ENCODE peak calls at places on chromosomes 2 and 18, in ten cellular contexts. One of them, this sample, is unnamed. For H3K27me3, the result is how much of the 10 kb centered on the place peaks cover.

GRCh38 chr2:193024791-193025190 is 830.1 kb upstream of the TMEFF2 start:
- DNase-seq in heart left ventricle: no peak
- DNase-seq in uterus: no peak
- DNase-seq in thyroid gland: no peak
- DNase-seq in HepG2: no peak
- DNase-seq in IMR-90: no peak
- DNase-seq in endothelial cell of umbilical vein: no peak
- DNase-seq in right lobe of liver: no peak
- DNase-seq in transverse colon: no peak
- DNase-seq in HCT116: no peak
- DNase-seq in this sample: no peak

GRCh38 chr2:215421859-215422461 is 13.9 kb downstream of the FN1 start:
- DNase-seq in right lobe of liver: no peak
- DNase-seq in heart left ventricle: no peak
- DNase-seq in transverse colon: no peak
- DNase-seq in uterus: no peak
- DNase-seq in IMR-90: no peak
- DNase-seq in endothelial cell of umbilical vein: peak
- DNase-seq in thyroid gland: no peak
- DNase-seq in HCT116: no peak
- DNase-seq in HepG2: no peak
- DNase-seq in this sample: no peak

GRCh38 chr18:10123006-10123950 is 209.5 kb downstream of the VAPA start:
- DNase-seq in uterus: no peak
- DNase-seq in thyroid gland: no peak
- DNase-seq in HCT116: no peak
- DNase-seq in right lobe of liver: no peak
- DNase-seq in IMR-90: no peak
- DNase-seq in heart left ventricle: no peak
- DNase-seq in endothelial cell of umbilical vein: no peak
- DNase-seq in HepG2: no peak
- DNase-seq in transverse colon: no peak
- DNase-seq in this sample: no peak

GRCh38 chr2:172888704-172889103 is 153.1 kb downstream of the RAPGEF4 start:
- DNase-seq in HepG2: no peak
- DNase-seq in thyroid gland: no peak
- DNase-seq in IMR-90: no peak
- DNase-seq in heart left ventricle: no peak
- DNase-seq in right lobe of liver: no peak
- DNase-seq in HCT116: no peak
- DNase-seq in transverse colon: no peak
- DNase-seq in uterus: no peak
- DNase-seq in endothelial cell of umbilical vein: no peak
- DNase-seq in this sample: no peak

GRCh38 chr2:212528106-212528856 is 10.3 kb downstream of the ERBB4 start:
- DNase-seq in transverse colon: no peak
- DNase-seq in HepG2: no peak
- DNase-seq in IMR-90: no peak
- DNase-seq in endothelial cell of umbilical vein: no peak
- DNase-seq in uterus: no peak
- DNase-seq in right lobe of liver: no peak
- DNase-seq in thyroid gland: peak
- DNase-seq in heart left ventricle: peak
- DNase-seq in HCT116: no peak
- DNase-seq in this sample: no peak

GRCh38 chr18:33440011-33440383 is 524 bp downstream of the CCDC178 start:
- DNase-seq in thyroid gland: peak
- DNase-seq in heart left ventricle: peak
- DNase-seq in HCT116: no peak
- DNase-seq in transverse colon: peak
- DNase-seq in uterus: peak
- DNase-seq in right lobe of liver: peak
- DNase-seq in endothelial cell of umbilical vein: peak
- DNase-seq in HepG2: no peak
- DNase-seq in IMR-90: peak
- DNase-seq in this sample: peak

GRCh38 chr2:204195498-204195897 is 258.9 kb downstream of the ICOS start:
- DNase-seq in thyroid gland: no peak
- DNase-seq in IMR-90: no peak
- DNase-seq in HCT116: no peak
- DNase-seq in endothelial cell of umbilical vein: no peak
- DNase-seq in HepG2: no peak
- DNase-seq in right lobe of liver: no peak
- DNase-seq in transverse colon: no peak
- DNase-seq in uterus: no peak
- DNase-seq in heart left ventricle: no peak
- DNase-seq in this sample: no peak

GRCh38 chr2:136135924-136136906 is 18.3 kb upstream of the CXCR4 start:
- DNase-seq in HepG2: no peak
- DNase-seq in HCT116: no peak
- DNase-seq in transverse colon: peak
- DNase-seq in right lobe of liver: no peak
- DNase-seq in thyroid gland: peak
- DNase-seq in IMR-90: no peak
- DNase-seq in uterus: no peak
- DNase-seq in heart left ventricle: no peak
- DNase-seq in endothelial cell of umbilical vein: no peak
- DNase-seq in this sample: no peak

GRCh38 chr2:122680662-122681061 is 925.2 kb downstream of the TSN start:
- DNase-seq in HCT116: no peak
- DNase-seq in IMR-90: no peak
- DNase-seq in heart left ventricle: no peak
- DNase-seq in endothelial cell of umbilical vein: no peak
- DNase-seq in uterus: no peak
- DNase-seq in HepG2: no peak
- DNase-seq in right lobe of liver: no peak
- DNase-seq in transverse colon: no peak
- DNase-seq in thyroid gland: no peak
- DNase-seq in this sample: no peak

GRCh38 chr2:122681626-122682025 is 926.2 kb downstream of the TSN start:
- DNase-seq in right lobe of liver: no peak
- DNase-seq in endothelial cell of umbilical vein: no peak
- DNase-seq in heart left ventricle: no peak
- DNase-seq in IMR-90: no peak
- DNase-seq in thyroid gland: no peak
- DNase-seq in uterus: no peak
- DNase-seq in transverse colon: no peak
- DNase-seq in HCT116: no peak
- DNase-seq in HepG2: no peak
- DNase-seq in this sample: no peak

DNA sequence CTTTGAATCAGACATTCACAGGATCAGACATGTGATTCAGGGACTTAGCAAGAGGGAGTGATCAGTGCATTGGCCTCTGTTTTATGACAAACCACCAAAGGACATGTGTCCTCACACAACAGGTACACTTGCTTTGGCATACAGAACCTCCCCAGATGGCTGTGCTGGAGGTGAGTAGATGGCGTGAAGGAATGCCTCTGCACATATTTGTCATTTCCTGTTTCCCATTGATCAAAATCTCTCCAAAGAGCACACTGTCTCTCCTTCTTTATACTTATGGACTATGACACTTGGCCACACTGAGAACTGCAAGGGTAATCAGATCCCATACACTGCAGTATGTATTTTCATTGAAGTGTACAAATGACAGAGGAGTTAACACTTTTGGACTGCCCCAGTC is 927.6 kb downstream of the TSN start:
- DNase-seq in HCT116: no peak
- DNase-seq in transverse colon: no peak
- DNase-seq in right lobe of liver: no peak
- DNase-seq in thyroid gland: no peak
- DNase-seq in endothelial cell of umbilical vein: no peak
- DNase-seq in heart left ventricle: no peak
- DNase-seq in IMR-90: no peak
- DNase-seq in uterus: no peak
- DNase-seq in HepG2: no peak
- DNase-seq in this sample: no peak
- H3K27me3 ChIP-seq in HCT116: under half
- H3K27me3 ChIP-seq in transverse colon: under half
- H3K27me3 ChIP-seq in right lobe of liver: under half
- H3K27me3 ChIP-seq in thyroid gland: under half
- H3K27me3 ChIP-seq in endothelial cell of umbilical vein: under half
- H3K27me3 ChIP-seq in heart left ventricle: under half
- H3K27me3 ChIP-seq in IMR-90: under half
- H3K27me3 ChIP-seq in uterus: under half
- H3K27me3 ChIP-seq in HepG2: under half
- H3K27me3 ChIP-seq in this sample: under half

GRCh38 chr2:121287956-121288355 is 3.0 kb upstream of the TFCP2L1 start:
- DNase-seq in HepG2: no peak
- DNase-seq in endothelial cell of umbilical vein: no peak
- DNase-seq in IMR-90: no peak
- DNase-seq in heart left ventricle: no peak
- DNase-seq in uterus: no peak
- DNase-seq in right lobe of liver: no peak
- DNase-seq in HCT116: no peak
- DNase-seq in thyroid gland: no peak
- DNase-seq in transverse colon: no peak
- DNase-seq in this sample: no peak

GRCh38 chr2:121291251-121291580 is 6.2 kb upstream of the TFCP2L1 start:
- DNase-seq in heart left ventricle: no peak
- DNase-seq in IMR-90: no peak
- DNase-seq in thyroid gland: no peak
- DNase-seq in right lobe of liver: no peak
- DNase-seq in HCT116: no peak
- DNase-seq in endothelial cell of umbilical vein: no peak
- DNase-seq in transverse colon: no peak
- DNase-seq in HepG2: no peak
- DNase-seq in uterus: no peak
- DNase-seq in this sample: no peak

GRCh38 chr2:121287146-121287798 is 2.3 kb upstream of the TFCP2L1 start:
- DNase-seq in uterus: no peak
- DNase-seq in transverse colon: no peak
- DNase-seq in endothelial cell of umbilical vein: no peak
- DNase-seq in thyroid gland: no peak
- DNase-seq in HCT116: no peak
- DNase-seq in IMR-90: no peak
- DNase-seq in heart left ventricle: no peak
- DNase-seq in right lobe of liver: no peak
- DNase-seq in HepG2: no peak
- DNase-seq in this sample: no peak

GRCh38 chr2:121288454-121289231 is 3.6 kb upstream of the TFCP2L1 start:
- DNase-seq in HepG2: no peak
- DNase-seq in uterus: no peak
- DNase-seq in transverse colon: no peak
- DNase-seq in thyroid gland: no peak
- DNase-seq in IMR-90: no peak
- DNase-seq in right lobe of liver: no peak
- DNase-seq in endothelial cell of umbilical vein: no peak
- DNase-seq in heart left ventricle: no peak
- DNase-seq in HCT116: no peak
- DNase-seq in this sample: no peak

DNA sequence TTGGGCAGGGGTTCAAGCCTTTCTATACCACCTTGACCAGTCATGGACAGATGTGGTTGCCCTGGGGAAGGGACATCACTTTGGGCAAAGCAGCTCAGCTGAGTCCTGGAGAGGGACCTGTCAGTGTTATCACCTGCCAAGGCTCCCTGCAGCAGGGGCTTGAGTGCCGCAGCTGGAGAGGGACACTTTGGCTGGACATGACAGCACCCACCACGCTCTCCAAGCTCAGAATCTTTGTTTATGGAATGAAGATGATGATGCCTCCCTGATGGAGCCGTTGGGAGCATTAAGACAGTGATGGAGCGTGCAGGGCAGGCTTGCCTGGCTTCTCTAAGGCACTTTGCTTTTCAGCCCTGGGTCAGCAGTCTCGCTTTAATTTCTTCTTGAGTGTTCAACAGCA is 4.3 kb upstream of the TFCP2L1 start:
- DNase-seq in HepG2: no peak
- DNase-seq in transverse colon: no peak
- DNase-seq in thyroid gland: peak
- DNase-seq in endothelial cell of umbilical vein: no peak
- DNase-seq in right lobe of liver: no peak
- DNase-seq in heart left ventricle: no peak
- DNase-seq in uterus: no peak
- DNase-seq in IMR-90: no peak
- DNase-seq in HCT116: no peak
- DNase-seq in this sample: no peak
- TF ChIP-seq POLR2A in HepG2: no peak
- TF ChIP-seq POLR2A in transverse colon: no peak
- TF ChIP-seq POLR2A in thyroid gland: no peak
- TF ChIP-seq POLR2A in endothelial cell of umbilical vein: no peak
- TF ChIP-seq POLR2A in right lobe of liver: no peak
- TF ChIP-seq POLR2A in heart left ventricle: no peak
- TF ChIP-seq POLR2A in uterus: no peak
- TF ChIP-seq POLR2A in IMR-90: no peak
- TF ChIP-seq POLR2A in HCT116: no peak
- TF ChIP-seq POLR2A in this sample: no peak

DNA sequence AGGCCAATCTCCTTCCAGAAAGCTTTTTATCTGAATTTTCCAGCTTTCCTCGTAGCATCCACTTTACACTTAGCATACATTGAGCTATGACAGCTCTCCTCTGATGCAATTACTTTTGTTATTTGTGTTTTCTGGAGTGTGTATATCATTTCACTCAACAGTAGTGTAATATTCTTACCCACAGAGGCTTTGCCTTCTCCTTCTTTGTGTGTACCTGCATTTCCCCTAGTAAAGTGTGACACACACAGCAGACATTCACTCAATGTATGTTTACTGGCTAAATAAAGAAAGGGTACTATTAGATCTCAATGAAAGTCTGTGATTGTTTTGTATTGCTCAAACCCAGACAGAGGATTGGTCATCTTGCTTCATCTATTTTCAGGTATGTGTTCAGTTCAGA is 193.7 kb upstream of the MEX3C start:
- DNase-seq in thyroid gland: no peak
- DNase-seq in uterus: no peak
- DNase-seq in HepG2: no peak
- DNase-seq in IMR-90: no peak
- DNase-seq in endothelial cell of umbilical vein: no peak
- DNase-seq in right lobe of liver: no peak
- DNase-seq in heart left ventricle: no peak
- DNase-seq in transverse colon: no peak
- DNase-seq in HCT116: no peak
- DNase-seq in this sample: no peak
- H3K4me3 ChIP-seq in thyroid gland: no peak
- H3K4me3 ChIP-seq in uterus: no peak
- H3K4me3 ChIP-seq in HepG2: no peak
- H3K4me3 ChIP-seq in IMR-90: no peak
- H3K4me3 ChIP-seq in endothelial cell of umbilical vein: no peak
- H3K4me3 ChIP-seq in right lobe of liver: no peak
- H3K4me3 ChIP-seq in heart left ventricle: no peak
- H3K4me3 ChIP-seq in transverse colon: no peak
- H3K4me3 ChIP-seq in HCT116: no peak
- H3K4me3 ChIP-seq in this sample: no peak

GRCh38 chr2:242030858-242031257 is 161.3 kb downstream of the RTP5 start:
- DNase-seq in uterus: no peak
- DNase-seq in heart left ventricle: peak
- DNase-seq in IMR-90: no peak
- DNase-seq in HepG2: no peak
- DNase-seq in HCT116: no peak
- DNase-seq in endothelial cell of umbilical vein: no peak
- DNase-seq in right lobe of liver: no peak
- DNase-seq in thyroid gland: no peak
- DNase-seq in transverse colon: no peak
- DNase-seq in this sample: no peak
- H3K27me3 ChIP-seq in uterus: under half
- H3K27me3 ChIP-seq in heart left ventricle: under half
- H3K27me3 ChIP-seq in IMR-90: half or more
- H3K27me3 ChIP-seq in HepG2: under half
- H3K27me3 ChIP-seq in HCT116: under half
- H3K27me3 ChIP-seq in endothelial cell of umbilical vein: under half
- H3K27me3 ChIP-seq in right lobe of liver: under half
- H3K27me3 ChIP-seq in thyroid gland: under half
- H3K27me3 ChIP-seq in transverse colon: under half
- H3K27me3 ChIP-seq in this sample: under half

This sample was measured in body of pancreas.